ENCODE peak calls at places on chromosomes 11 and 22, in six cellular contexts. N, V, Q, X, P and A are unnamed samples.

GRCh38 chr11:108501396-108501795 is 3.2 kb upstream of the POGLUT3 start:
- DNase-seq in N (no peak), V (peak), Q (no peak), X (peak), P (no peak), A (no peak)

GRCh38 chr11:108093128-108093904 is 28.1 kb upstream of the ACAT1 start:
- DNase-seq in N (no peak), V (peak), Q (no peak), X (peak), P (no peak), A (no peak)

GRCh38 chr11:94400075-94400838 is 962 bp downstream of the GPR83 start:
- DNase-seq in N (no peak), V (no peak), Q (no peak), X (no peak), P (no peak), A (no peak)

GRCh38 chr11:69392104-69392653 is 89.3 kb upstream of the LINC01488 start:
- DNase-seq in N (no peak), V (no peak), Q (no peak), X (no peak), P (no peak), A (no peak)

GRCh38 chr11:34146866-34147265 is 41.4 kb downstream of the NAT10 start:
- DNase-seq in N (no peak), V (no peak), Q (no peak), X (no peak), P (no peak), A (no peak)

GRCh38 chr11:119594639-119595249 is 134.3 kb downstream of the NECTIN1 start:
- DNase-seq in N (no peak), V (peak), Q (no peak), X (peak), P (peak), A (no peak)

GRCh38 chr11:112318661-112319060 is 58.0 kb upstream of the PLET1 start:
- DNase-seq in N (no peak), V (no peak), Q (no peak), X (no peak), P (no peak), A (no peak)

GRCh38 chr11:64500176-64501013 is 90.6 kb upstream of the SLC22A12 start:
- DNase-seq in N (no peak), V (no peak), Q (no peak), X (no peak), P (no peak), A (no peak)

GRCh38 chr11:24155792-24156191 is 341.1 kb upstream of the LUZP2 start:
- DNase-seq in N (no peak), V (no peak), Q (no peak), X (no peak), P (no peak), A (no peak)

GRCh38 chr11:12213920-12214319 is 103.5 kb downstream of the MICAL2 start:
- DNase-seq in N (no peak), V (no peak), Q (no peak), X (peak), P (peak), A (no peak)

GRCh38 chr22:37243402-37244113 is 511 bp downstream of the RAC2 start:
- DNase-seq in N (no peak), V (no peak), Q (no peak), X (no peak), P (no peak), A (no peak)